ENCODE peak calls at places on chromosomes 4 and X, in nine cellular contexts. C is HCT116, M is H1, F is uterus, Z is ovary, A is right lobe of liver, O is adrenal gland, S is spleen, D is stomach. G is an unnamed sample.

GRCh38 chr4:168183717-168184571 is 91.6 kb downstream of the ANXA10 start:
- DNase-seq in O (peak), A (no peak), C (peak), M (no peak), Z (no peak), D (no peak), S (no peak), F (no peak), G (no peak)

GRCh38 chr4:155342142-155342541 is 34.6 kb downstream of the MAP9 start:
- DNase-seq in C (no peak), F (no peak), S (no peak), M (no peak), Z (no peak), O (no peak), A (no peak), D (no peak), G (no peak)

GRCh38 chr4:148998719-148999118 is 556.5 kb upstream of the NR3C2 start:
- DNase-seq in O (no peak), F (no peak), Z (no peak), D (no peak), S (no peak), C (peak), M (peak), A (no peak), G (no peak)

GRCh38 chrX:39576081-39576701 is 521.6 kb downstream of the BCOR start:
- DNase-seq in A (no peak), Z (no peak), C (no peak), S (no peak), O (no peak), F (no peak), D (no peak), M (no peak), G (no peak)

GRCh38 chr4:89306486-89307184 is 965 bp downstream of the GPRIN3 start:
- DNase-seq in M (no peak), S (no peak), C (no peak), Z (no peak), D (no peak), A (no peak), F (no peak), O (no peak), G (no peak)

GRCh38 chr4:111798840-111799239 is 346.4 kb upstream of the FAM241A start:
- DNase-seq in S (no peak), C (no peak), D (no peak), A (no peak), O (no peak), M (no peak), Z (no peak), F (no peak), G (no peak)

GRCh38 chrX:1587161-1587560 is 4.2 kb upstream of the AKAP17A start:
- DNase-seq in C (no peak), Z (no peak), S (no peak), M (no peak), A (no peak), D (peak), O (no peak), F (no peak), G (no peak)

GRCh38 chr4:97953171-97953570 is 190.1 kb downstream of the STPG2 start:
- DNase-seq in O (no peak), Z (no peak), A (no peak), S (no peak), F (no peak), D (no peak), C (no peak), M (no peak), G (no peak)

GRCh38 chr4:128958194-128958593 is 135.1 kb downstream of the SCLT1 start:
- DNase-seq in S (no peak), O (peak), F (no peak), M (no peak), A (no peak), D (no peak), Z (no peak), C (no peak), G (no peak)

GRCh38 chr4:20276848-20277247 is 25.1 kb downstream of the SLIT2 start:
- DNase-seq in C (no peak), Z (no peak), S (no peak), A (no peak), F (no peak), D (no peak), O (no peak), M (no peak), G (no peak)

GRCh38 chr4:912548-913279 is 19.4 kb downstream of the GAK start:
- DNase-seq in D (no peak), F (peak), M (no peak), O (peak), C (no peak), Z (no peak), S (peak), A (no peak), G (peak)

GRCh38 chr4:168218663-168219062 is 99.9 kb downstream of the DDX60 start:
- DNase-seq in S (no peak), D (no peak), O (no peak), Z (no peak), M (no peak), C (no peak), F (no peak), A (no peak), G (no peak)

GRCh38 chrX:39157006-39157405 is 355.7 kb downstream of the MID1IP1 start:
- DNase-seq in C (no peak), A (no peak), O (no peak), F (no peak), M (no peak), S (no peak), Z (no peak), D (no peak), G (no peak)

GRCh38 chr4:5750052-5750950 is 39.3 kb downstream of the EVC start:
- DNase-seq in Z (no peak), C (no peak), A (no peak), D (no peak), F (no peak), O (no peak), M (no peak), S (no peak), G (no peak)

GRCh38 chrX:129663171-129663570 is 8.4 kb upstream of the APLN start:
- DNase-seq in C (no peak), F (no peak), Z (no peak), D (no peak), A (no peak), M (no peak), S (no peak), O (no peak), G (no peak)

GRCh38 chrX:123994730-123995129 is 33.2 kb downstream of the STAG2 start:
- DNase-seq in O (no peak), Z (no peak), C (no peak), A (no peak), F (no peak), M (no peak), S (no peak), D (no peak), G (no peak)

GRCh38 chrX:37755073-37755472 is 24.8 kb upstream of the CYBB start:
- DNase-seq in O (no peak), M (no peak), A (no peak), D (no peak), C (no peak), F (no peak), S (no peak), Z (no peak), G (no peak)

GRCh38 chr4:40202474-40202873 is 5.6 kb downstream of the RHOH start:
- DNase-seq in D (no peak), F (no peak), C (no peak), Z (no peak), O (no peak), A (no peak), S (no peak), M (no peak), G (no peak)
- H3K4me3 ChIP-seq in D (peak), F (no peak), C (no peak), Z (no peak), O (no peak), A (no peak), S (peak), M (no peak), G (no peak)

DNA sequence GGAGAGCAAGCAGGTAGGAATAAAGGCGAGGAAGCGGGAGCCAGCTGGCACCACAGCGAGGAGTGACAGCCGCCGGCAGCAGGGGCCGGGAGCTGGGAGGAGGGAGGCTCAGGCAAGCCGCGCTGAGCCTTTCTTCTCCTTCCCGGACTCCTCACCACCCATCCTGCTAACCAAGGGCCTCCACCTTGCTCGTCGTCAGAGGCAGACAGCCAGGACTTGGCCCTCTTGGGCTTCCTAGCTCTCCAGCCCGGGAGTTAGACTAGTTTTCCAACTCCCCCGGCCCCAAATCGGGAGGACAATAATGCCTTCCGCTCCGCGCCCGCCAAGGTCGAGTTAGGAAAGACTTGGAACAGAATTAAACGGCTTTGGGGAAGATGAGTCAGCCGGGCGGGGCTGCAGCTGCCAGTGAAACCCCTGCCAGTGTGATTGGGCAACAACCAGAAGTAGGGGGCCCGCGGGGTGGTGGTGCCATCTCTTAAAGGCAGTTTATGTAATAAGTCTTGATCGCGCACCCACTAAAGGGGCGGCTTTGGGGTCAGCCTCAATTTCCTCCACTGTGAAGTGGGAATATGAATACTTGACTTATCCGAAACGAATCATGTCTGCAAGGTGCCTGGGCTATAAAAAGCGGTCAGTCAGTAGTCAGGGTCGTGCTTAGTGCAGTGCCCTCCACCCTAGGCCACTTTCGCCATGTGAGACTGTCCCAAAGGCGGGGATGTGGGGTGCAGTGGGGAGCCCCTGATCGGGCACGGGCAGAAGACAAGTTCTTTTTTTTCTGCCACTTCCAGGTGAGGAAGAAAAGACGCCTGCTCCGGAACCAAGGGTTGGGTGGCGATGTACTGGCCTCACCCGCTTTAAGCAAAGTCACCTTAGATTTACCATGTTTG is 6.7 kb upstream of the HSD17B10 start:
- DNase-seq in Z (peak), D (peak), A (peak), C (no peak), F (peak), O (peak), M (no peak), S (peak), G (peak)
- TF ChIP-seq POLR2A in Z (no peak), D (no peak), A (peak), C (no peak), F (no peak), O (peak), M (no peak), S (no peak), G (no peak)

GRCh38 chr4:143356493-143356892 is 19.8 kb downstream of the GAB1 start:
- DNase-seq in S (no peak), Z (no peak), O (no peak), A (no peak), M (no peak), C (no peak), F (no peak), D (no peak), G (no peak)
- H3K27ac ChIP-seq in S (peak), Z (no peak), O (peak), A (no peak), M (no peak), C (no peak), F (peak), D (peak), G (no peak)

DNA sequence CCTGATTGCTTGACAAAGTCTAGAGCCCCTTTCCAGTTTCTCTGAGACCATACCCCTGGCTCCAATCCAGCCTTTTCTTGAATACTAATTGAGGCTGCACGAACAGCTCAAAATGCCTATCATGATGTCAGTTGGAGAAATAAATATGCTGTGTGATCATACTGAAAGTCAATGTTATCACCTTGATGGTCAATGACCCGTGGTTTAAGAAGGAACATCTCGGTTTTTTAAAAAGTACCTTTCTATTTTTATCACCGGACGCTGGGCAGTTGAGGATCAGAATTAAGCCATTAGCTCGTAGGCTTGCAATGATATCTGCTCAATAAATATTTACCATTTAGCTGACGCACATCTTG is 883 bp upstream of the WDR44 start:
- DNase-seq in C (no peak), O (no peak), A (no peak), F (no peak), Z (no peak), D (no peak), S (no peak), M (no peak), G (no peak)
- H3K4me3 ChIP-seq in C (peak), O (no peak), A (peak), F (peak), Z (peak), D (peak), S (peak), M (peak), G (peak)